ENCODE peak calls at places on chromosomes 3 and 15, in nine cellular contexts. X, D, I, O, M, V, W, P and Q are unnamed samples.

GRCh38 chr15:88023956-88024355 is 232.6 kb downstream of the NTRK3 start:
- DNase-seq in X (no peak), D (no peak), I (no peak), O (no peak), M (no peak), V (no peak), W (no peak), P (no peak), Q (no peak)

GRCh38 chr3:165254812-165255211 is 58.6 kb upstream of the SLITRK3 start:
- DNase-seq in X (peak), D (no peak), I (peak), O (peak), M (no peak), V (peak), W (no peak), P (peak), Q (no peak)

GRCh38 chr3:28680050-28680449 is 331.4 kb upstream of the AZI2 start:
- DNase-seq in X (no peak), D (no peak), I (no peak), O (no peak), M (no peak), V (no peak), W (no peak), P (no peak), Q (no peak)

GRCh38 chr3:66588340-66588847 is 87.6 kb upstream of the LRIG1 start:
- DNase-seq in X (no peak), D (no peak), I (no peak), O (peak), M (no peak), V (no peak), W (no peak), P (no peak), Q (no peak)

GRCh38 chr15:92655178-92655995 is at the start of gene FAM174B:
- DNase-seq in X (peak), D (no peak), I (peak), O (peak), M (no peak), V (no peak), W (peak), P (peak), Q (no peak)

GRCh38 chr3:151983538-151983937 is 110.1 kb downstream of the SUCNR1 start:
- DNase-seq in X (no peak), D (no peak), I (no peak), O (no peak), M (no peak), V (no peak), W (no peak), P (no peak), Q (no peak)

GRCh38 chr15:101026686-101027272 is 107.6 kb downstream of the LRRK1 start:
- DNase-seq in X (no peak), D (no peak), I (no peak), O (no peak), M (no peak), V (no peak), W (no peak), P (no peak), Q (no peak)

GRCh38 chr3:52088445-52089367 is 32.3 kb upstream of the DUSP7 start:
- DNase-seq in X (no peak), D (no peak), I (no peak), O (no peak), M (no peak), V (no peak), W (no peak), P (no peak), Q (no peak)

GRCh38 chr3:118949113-118949760 is 85.4 kb downstream of the IGSF11 start:
- DNase-seq in X (no peak), D (no peak), I (no peak), O (no peak), M (no peak), V (no peak), W (no peak), P (no peak), Q (peak)

GRCh38 chr3:15690250-15690649 is 88.7 kb downstream of the BTD start:
- DNase-seq in X (no peak), D (no peak), I (no peak), O (no peak), M (no peak), V (no peak), W (no peak), P (no peak), Q (no peak)

GRCh38 chr3:23548706-23549105 is 257.0 kb upstream of the UBE2E1 start:
- DNase-seq in X (no peak), D (no peak), I (no peak), O (peak), M (no peak), V (no peak), W (no peak), P (no peak), Q (no peak)

GRCh38 chr3:181752202-181752671 is 40.5 kb downstream of the SOX2 start:
- DNase-seq in X (peak), D (no peak), I (no peak), O (no peak), M (peak), V (no peak), W (no peak), P (no peak), Q (no peak)

GRCh38 chr3:194998417-194998816 is 272.5 kb downstream of the XXYLT1 start:
- DNase-seq in X (no peak), D (no peak), I (no peak), O (no peak), M (no peak), V (no peak), W (no peak), P (no peak), Q (no peak)

GRCh38 chr3:197752107-197752506 is 2.4 kb downstream of the FYTTD1 start:
- DNase-seq in X (no peak), D (no peak), I (no peak), O (no peak), M (no peak), V (no peak), W (no peak), P (no peak), Q (no peak)

GRCh38 chr3:37032961-37033360 is 39.6 kb downstream of the MLH1 start:
- DNase-seq in X (no peak), D (no peak), I (no peak), O (no peak), M (no peak), V (no peak), W (no peak), P (no peak), Q (no peak)

GRCh38 chr3:144557515-144557914 is 585.9 kb downstream of the DIPK2A start:
- DNase-seq in X (no peak), D (no peak), I (no peak), O (peak), M (no peak), V (no peak), W (no peak), P (no peak), Q (no peak)

GRCh38 chr15:69474291-69474690 is 21.7 kb downstream of the RPLP1 start:
- DNase-seq in X (no peak), D (no peak), I (no peak), O (peak), M (no peak), V (no peak), W (no peak), P (no peak), Q (no peak)